ENCODE peak calls at places on chromosomes 5 and 9, in seven cellular contexts. One of them, this sample, is unnamed.

GRCh38 chr9:123863164-123863855 is 66.6 kb downstream of the DENND1A start:
- DNase-seq in AG09319: no peak
- DNase-seq in T-helper 1 cell: no peak
- DNase-seq in GM19239: no peak
- DNase-seq in tibial artery: no peak
- DNase-seq in activated naive CD4-positive, alpha-beta T cell: no peak
- DNase-seq in posterior cingulate gyrus: no peak
- DNase-seq in this sample: peak

GRCh38 chr5:87243161-87243877 is 24.4 kb upstream of the RASA1 start:
- DNase-seq in posterior cingulate gyrus: no peak
- DNase-seq in GM19239: no peak
- DNase-seq in T-helper 1 cell: no peak
- DNase-seq in activated naive CD4-positive, alpha-beta T cell: no peak
- DNase-seq in AG09319: peak
- DNase-seq in tibial artery: no peak
- DNase-seq in this sample: peak

GRCh38 chr5:73823508-73823925 is 197.5 kb downstream of the ARHGEF28 start:
- DNase-seq in AG09319: no peak
- DNase-seq in T-helper 1 cell: no peak
- DNase-seq in posterior cingulate gyrus: no peak
- DNase-seq in activated naive CD4-positive, alpha-beta T cell: no peak
- DNase-seq in tibial artery: no peak
- DNase-seq in GM19239: no peak
- DNase-seq in this sample: no peak

GRCh38 chr5:74396913-74397606 is 243.5 kb downstream of the ENC1 start:
- DNase-seq in tibial artery: no peak
- DNase-seq in T-helper 1 cell: no peak
- DNase-seq in GM19239: no peak
- DNase-seq in activated naive CD4-positive, alpha-beta T cell: no peak
- DNase-seq in posterior cingulate gyrus: no peak
- DNase-seq in AG09319: no peak
- DNase-seq in this sample: no peak

GRCh38 chr9:136391737-136392537 is 8.0 kb downstream of the SNAPC4 start:
- DNase-seq in T-helper 1 cell: no peak
- DNase-seq in GM19239: no peak
- DNase-seq in tibial artery: no peak
- DNase-seq in posterior cingulate gyrus: no peak
- DNase-seq in activated naive CD4-positive, alpha-beta T cell: no peak
- DNase-seq in AG09319: no peak
- DNase-seq in this sample: no peak

GRCh38 chr9:133538176-133538575 is 3.7 kb downstream of the ADAMTSL2 start:
- DNase-seq in activated naive CD4-positive, alpha-beta T cell: no peak
- DNase-seq in T-helper 1 cell: no peak
- DNase-seq in tibial artery: no peak
- DNase-seq in AG09319: no peak
- DNase-seq in GM19239: no peak
- DNase-seq in posterior cingulate gyrus: no peak
- DNase-seq in this sample: no peak

GRCh38 chr5:4563400-4563799 is 576.7 kb upstream of the ADAMTS16 start:
- DNase-seq in T-helper 1 cell: no peak
- DNase-seq in activated naive CD4-positive, alpha-beta T cell: no peak
- DNase-seq in tibial artery: no peak
- DNase-seq in AG09319: no peak
- DNase-seq in GM19239: no peak
- DNase-seq in posterior cingulate gyrus: no peak
- DNase-seq in this sample: no peak

GRCh38 chr9:37965116-37965515 is 61.2 kb upstream of the SLC25A51 start:
- DNase-seq in activated naive CD4-positive, alpha-beta T cell: no peak
- DNase-seq in posterior cingulate gyrus: no peak
- DNase-seq in tibial artery: no peak
- DNase-seq in T-helper 1 cell: no peak
- DNase-seq in AG09319: no peak
- DNase-seq in GM19239: no peak
- DNase-seq in this sample: no peak

GRCh38 chr9:4927701-4928100 is 57.4 kb upstream of the JAK2 start:
- DNase-seq in activated naive CD4-positive, alpha-beta T cell: no peak
- DNase-seq in posterior cingulate gyrus: no peak
- DNase-seq in GM19239: no peak
- DNase-seq in T-helper 1 cell: no peak
- DNase-seq in tibial artery: no peak
- DNase-seq in AG09319: peak
- DNase-seq in this sample: no peak

GRCh38 chr9:38022995-38023394 is 46.0 kb downstream of the SHB start:
- DNase-seq in GM19239: no peak
- DNase-seq in posterior cingulate gyrus: peak
- DNase-seq in tibial artery: no peak
- DNase-seq in activated naive CD4-positive, alpha-beta T cell: no peak
- DNase-seq in AG09319: no peak
- DNase-seq in T-helper 1 cell: no peak
- DNase-seq in this sample: no peak

GRCh38 chr5:133425764-133426738 is 186.3 kb downstream of the FSTL4 start:
- DNase-seq in tibial artery: no peak
- DNase-seq in activated naive CD4-positive, alpha-beta T cell: no peak
- DNase-seq in AG09319: no peak
- DNase-seq in GM19239: no peak
- DNase-seq in T-helper 1 cell: no peak
- DNase-seq in posterior cingulate gyrus: no peak
- DNase-seq in this sample: no peak